ENCODE peak calls at places on chromosomes 12 and 14, in eight cellular contexts. I, G, N, P, L, Y, F and A are unnamed samples.

GRCh38 chr14:64645220-64645891 is 58.9 kb upstream of the PLEKHG3 start:
- DNase-seq in G (no peak), I (peak; percentile 64), F (no peak), N (peak; percentile 55), P (peak; percentile 98), L (no peak), Y (peak; percentile 97), A (no peak)

GRCh38 chr14:36582011-36582873 is at the start of gene NKX2-8:
- DNase-seq in P (no peak), L (no peak), Y (no peak), G (no peak), N (peak; percentile 60), I (peak; percentile 19), F (no peak), A (no peak)

GRCh38 chr12:80038062-80038560 is 61.2 kb upstream of the OTOGL start:
- DNase-seq in P (peak; percentile 6), Y (peak; percentile 16), N (no peak), L (no peak), I (no peak), G (no peak), F (no peak), A (no peak)

GRCh38 chr14:88352299-88353097 is 29.4 kb upstream of the KCNK10 start:
- DNase-seq in N (no peak), F (no peak), G (peak; percentile 81), I (peak; percentile 65), P (no peak), L (no peak), Y (peak; percentile 11), A (no peak)

GRCh38 chr12:55142896-55143870 is 17.0 kb downstream of the OR9K2 start:
- DNase-seq in I (peak; percentile 44), L (no peak), N (peak; percentile 86), G (peak; percentile 78), P (peak; percentile 80), Y (peak; percentile 38), F (no peak), A (no peak)

GRCh38 chr12:75735853-75736252 is 224.4 kb upstream of the KRR1 start:
- DNase-seq in F (peak; percentile 78), L (no peak), P (peak; percentile 42), G (peak; percentile 48), I (peak; percentile 51), N (no peak), Y (no peak), A (no peak)

GRCh38 chr14:75984674-75985073 is 889 bp upstream of the IFT43 start:
- DNase-seq in P (no peak), L (no peak), I (no peak), G (peak; percentile 23), N (no peak), F (no peak), Y (no peak), A (no peak)

GRCh38 chr12:104958946-104959841 is 1.1 kb upstream of the SLC41A2 start:
- DNase-seq in F (peak; percentile 62), P (peak; percentile 64), L (no peak), Y (peak; percentile 51), G (peak; percentile 42), N (no peak), I (peak; percentile 32), A (peak; percentile 54)

GRCh38 chr12:45435945-45436710 is 220.2 kb downstream of the ANO6 start:
- DNase-seq in N (peak; percentile 49), P (peak; percentile 5), G (no peak), L (no peak), I (peak; percentile 22), F (no peak), Y (no peak), A (no peak)

GRCh38 chr12:58011676-58012075 is 70.3 kb downstream of the ATP23 start:
- DNase-seq in F (no peak), Y (no peak), P (no peak), I (no peak), G (no peak), N (no peak), L (no peak), A (no peak)

GRCh38 chr14:20760950-20761349 is 7.3 kb upstream of the EDDM3B start:
- DNase-seq in L (no peak), I (peak; percentile 61), P (no peak), G (peak; percentile 37), F (no peak), N (no peak), Y (no peak), A (no peak)

GRCh38 chr14:64855732-64856527 is 23.8 kb downstream of the SPTB start:
- DNase-seq in N (no peak), F (no peak), L (peak; percentile 62), P (no peak), I (no peak), Y (no peak), G (no peak), A (no peak)

GRCh38 chr14:94581127-94581999 is at the start of gene SERPINA5:
- DNase-seq in L (peak; percentile 79), I (peak; percentile 7), F (peak; percentile 96), Y (no peak), G (peak; percentile 2), N (peak; percentile 50), P (peak; percentile 11), A (peak; percentile 84)

GRCh38 chr14:68548194-68549056 is 244.4 kb downstream of the ZFP36L1 start:
- DNase-seq in P (peak; percentile 98), L (peak; percentile 90), N (peak; percentile 68), F (no peak), G (peak; percentile 97), I (peak; percentile 98), Y (peak; percentile 98), A (peak; percentile 95)

GRCh38 chr12:67026847-67027246 is 242.3 kb upstream of the CAND1 start:
- DNase-seq in Y (no peak), F (no peak), N (no peak), P (no peak), I (no peak), G (no peak), L (no peak), A (no peak)

GRCh38 chr14:74514471-74514932 is 20.9 kb downstream of the ISCA2 start:
- DNase-seq in Y (peak; percentile 52), P (peak; percentile 80), N (no peak), I (peak; percentile 98), L (peak; percentile 70), F (peak; percentile 52), G (no peak), A (peak; percentile 88)

GRCh38 chr12:98733667-98734350 is 88.7 kb downstream of the APAF1 start:
- DNase-seq in P (peak; percentile 45), Y (peak; percentile 44), L (no peak), F (no peak), G (peak; percentile 26), I (no peak), N (no peak), A (no peak)

GRCh38 chr12:11758838-11759509 is 109.5 kb downstream of the ETV6 start:
- DNase-seq in Y (peak; percentile 47), L (no peak), N (peak; percentile 56), P (no peak), I (no peak), F (no peak), G (no peak), A (no peak)
- H3K4me1 ChIP-seq in Y (peaks cover 35% of the 10 kb centered on the region), L (peaks cover 52% of the 10 kb centered on the region), N (peaks cover 32% of the 10 kb centered on the region), P (peaks cover 25% of the 10 kb centered on the region), I (peaks cover 10% of the 10 kb centered on the region), F (no peaks in the 10 kb centered on the region), G (no peaks in the 10 kb centered on the region), A (peaks cover 14% of the 10 kb centered on the region)

DNA sequence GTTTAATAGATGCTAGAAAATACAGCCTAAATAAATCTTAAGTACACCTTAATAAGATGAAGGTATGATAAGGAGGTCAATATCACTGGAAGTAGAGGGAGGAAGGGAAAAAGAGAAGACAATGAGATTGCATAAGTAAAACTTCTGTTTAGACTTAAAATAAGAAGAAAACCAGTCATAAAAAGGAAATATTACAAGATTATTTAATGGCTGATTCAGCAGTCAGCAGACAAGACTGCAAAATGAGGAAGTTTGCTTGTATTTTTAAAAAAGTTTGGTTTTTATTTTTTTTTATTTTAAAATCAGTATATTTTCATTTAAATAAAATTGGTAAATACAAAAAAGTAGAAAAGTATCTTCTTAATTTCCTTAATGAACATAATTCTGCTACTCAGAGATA is 3.2 kb downstream of the SLC38A6 start:
- DNase-seq in I (no peak), G (no peak), Y (no peak), L (no peak), N (no peak), P (no peak), F (no peak), A (no peak)
- H3K4me1 ChIP-seq in I (peaks cover 21% of the 10 kb centered on the region), G (peaks cover 38% of the 10 kb centered on the region), Y (no peaks in the 10 kb centered on the region), L (peaks cover 24% of the 10 kb centered on the region), N (peaks cover 10% of the 10 kb centered on the region), P (peaks cover 16% of the 10 kb centered on the region), F (peaks cover 6% of the 10 kb centered on the region), A (peaks cover 5% of the 10 kb centered on the region)

GRCh38 chr12:51391047-51391837 is at the start of gene GALNT6:
- DNase-seq in F (peak; percentile 65), L (no peak), I (peak; percentile 39), Y (no peak), N (peak; percentile 67), G (peak; percentile 70), P (no peak), A (peak; percentile 66)

GRCh38 chr12:51388066-51388799 is 3.0 kb downstream of the GALNT6 start:
- DNase-seq in F (no peak), I (peak; percentile 54), N (no peak), Y (peak; percentile 60), P (peak; percentile 76), L (no peak), G (peak; percentile 82), A (peak; percentile 55)

GRCh38 chr12:51389302-51389999 is 1.8 kb downstream of the GALNT6 start:
- DNase-seq in G (peak; percentile 78), I (no peak), F (no peak), P (peak; percentile 75), N (no peak), Y (peak; percentile 93), L (no peak), A (no peak)

GRCh38 chr12:51390457-51391046 is 654 bp downstream of the GALNT6 start:
- DNase-seq in N (no peak), L (no peak), G (peak; percentile 14), Y (no peak), I (no peak), F (no peak), P (no peak), A (no peak)

DNA sequence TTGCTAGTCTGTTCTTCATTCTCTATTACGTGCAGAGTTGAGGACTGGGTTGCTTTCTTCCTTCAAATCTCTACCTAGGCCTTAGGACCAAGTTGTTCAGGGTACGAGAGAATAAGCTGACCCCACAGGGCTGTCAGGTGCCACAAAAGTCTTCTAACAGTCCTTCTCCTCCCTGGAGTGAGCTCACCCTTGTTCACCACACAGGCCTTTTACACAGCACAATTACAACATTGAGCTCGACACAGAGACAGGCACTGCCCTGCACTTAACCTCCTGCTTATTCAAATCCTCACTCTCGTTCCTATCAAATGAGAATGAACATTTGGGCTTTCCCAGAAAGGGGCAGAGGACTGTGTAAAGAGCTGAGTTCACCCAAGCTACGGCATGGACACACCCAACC is 2.4 kb downstream of the GALNT6 start:
- DNase-seq in I (no peak), N (no peak), F (no peak), P (no peak), L (no peak), Y (no peak), G (no peak), A (no peak)
- H3K4me1 ChIP-seq in I (peaks cover 19% of the 10 kb centered on the region), N (peaks cover 3% of the 10 kb centered on the region), F (peaks cover 3% of the 10 kb centered on the region), P (peaks cover 35% of the 10 kb centered on the region), L (peaks cover 3% of the 10 kb centered on the region), Y (peaks cover 17% of the 10 kb centered on the region), G (peaks cover 86% of the 10 kb centered on the region), A (no peaks in the 10 kb centered on the region)

DNA sequence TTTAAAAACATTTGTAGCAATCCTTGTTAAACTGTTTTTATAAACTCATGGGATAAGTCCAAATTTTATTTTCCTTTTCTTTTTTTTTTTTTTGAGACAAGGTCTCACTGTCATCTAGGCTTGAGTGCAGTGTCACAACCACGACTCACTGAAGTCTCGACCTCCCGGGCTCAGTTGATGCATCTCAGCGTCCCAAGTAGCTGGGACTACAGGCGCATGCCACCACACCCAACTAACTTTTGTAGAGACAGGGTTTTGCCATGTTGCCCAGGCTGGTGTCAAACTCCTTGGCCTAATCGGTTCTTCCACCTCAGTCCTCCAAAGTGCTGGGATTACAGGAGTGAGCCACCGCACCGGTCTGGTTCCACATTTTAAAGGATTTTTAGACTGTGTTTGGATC is 9.8 kb downstream of the RAP1B start:
- DNase-seq in G (no peak), F (no peak), P (no peak), L (no peak), I (no peak), N (no peak), Y (no peak), A (no peak)
- H3K4me1 ChIP-seq in G (peaks cover 14% of the 10 kb centered on the region), F (peaks cover 30% of the 10 kb centered on the region), P (peaks cover 87% of the 10 kb centered on the region), L (peaks cover 87% of the 10 kb centered on the region), I (peaks cover 38% of the 10 kb centered on the region), N (peaks cover 17% of the 10 kb centered on the region), Y (peaks cover 20% of the 10 kb centered on the region), A (peaks cover 2% of the 10 kb centered on the region)